ENCODE peak calls at places on chromosome 13, in five cellular contexts. One of them, this sample, is unnamed.

GRCh38 chr13:32545083-32545482 is 6.5 kb upstream of the N4BP2L2 start:
- DNase-seq in activated B cell treated with CpG ODN at 0.5 μM for 24 hours: no peak
- DNase-seq in iPS-NIHi11: no peak
- DNase-seq in activated gamma-delta T cell: no peak
- DNase-seq in amygdala: no peak
- DNase-seq in this sample: no peak

GRCh38 chr13:51453959-51454703 is 1.3 kb upstream of the INTS6 start:
- DNase-seq in activated B cell treated with CpG ODN at 0.5 μM for 24 hours: peak
- DNase-seq in iPS-NIHi11: peak
- DNase-seq in activated gamma-delta T cell: no peak
- DNase-seq in amygdala: no peak
- DNase-seq in this sample: peak

GRCh38 chr13:79056706-79057105 is 349.3 kb downstream of the RBM26 start:
- DNase-seq in activated B cell treated with CpG ODN at 0.5 μM for 24 hours: no peak
- DNase-seq in iPS-NIHi11: no peak
- DNase-seq in activated gamma-delta T cell: no peak
- DNase-seq in amygdala: no peak
- DNase-seq in this sample: no peak

GRCh38 chr13:36875955-36876354 is 44.1 kb downstream of the SMAD9 start:
- DNase-seq in activated B cell treated with CpG ODN at 0.5 μM for 24 hours: no peak
- DNase-seq in iPS-NIHi11: no peak
- DNase-seq in activated gamma-delta T cell: no peak
- DNase-seq in amygdala: no peak
- DNase-seq in this sample: no peak

GRCh38 chr13:46551410-46552301 is 1.3 kb upstream of the LRCH1 start:
- DNase-seq in activated B cell treated with CpG ODN at 0.5 μM for 24 hours: peak
- DNase-seq in iPS-NIHi11: peak
- DNase-seq in activated gamma-delta T cell: no peak
- DNase-seq in amygdala: peak
- DNase-seq in this sample: peak

GRCh38 chr13:23866420-23867026 is 22.7 kb downstream of the MIPEP start:
- DNase-seq in activated B cell treated with CpG ODN at 0.5 μM for 24 hours: no peak
- DNase-seq in iPS-NIHi11: no peak
- DNase-seq in activated gamma-delta T cell: no peak
- DNase-seq in amygdala: no peak
- DNase-seq in this sample: no peak

GRCh38 chr13:56902276-56902675 is 238.4 kb upstream of the PRR20A start:
- DNase-seq in activated B cell treated with CpG ODN at 0.5 μM for 24 hours: no peak
- DNase-seq in iPS-NIHi11: no peak
- DNase-seq in activated gamma-delta T cell: no peak
- DNase-seq in amygdala: no peak
- DNase-seq in this sample: no peak

GRCh38 chr13:106284358-106284757 is 251.1 kb downstream of the EFNB2 start:
- DNase-seq in activated B cell treated with CpG ODN at 0.5 μM for 24 hours: no peak
- DNase-seq in iPS-NIHi11: no peak
- DNase-seq in activated gamma-delta T cell: no peak
- DNase-seq in amygdala: no peak
- DNase-seq in this sample: no peak

GRCh38 chr13:88107486-88108044 is 436.4 kb downstream of the SLITRK5 start:
- DNase-seq in activated B cell treated with CpG ODN at 0.5 μM for 24 hours: no peak
- DNase-seq in iPS-NIHi11: no peak
- DNase-seq in activated gamma-delta T cell: no peak
- DNase-seq in amygdala: no peak
- DNase-seq in this sample: peak

This sample was measured in RPMI8226.